ENCODE peak calls at places on chromosomes 6 and 20, in six cellular contexts. A, R, J, S, G and P are unnamed samples.

GRCh38 chr6:136880748-136881460 is 41.2 kb upstream of the SLC35D3 start:
- DNase-seq in A (no peak), R (no peak), J (no peak), S (no peak), G (no peak), P (no peak)

GRCh38 chr20:43669332-43669731 is 2.4 kb downstream of the MYBL2 start:
- DNase-seq in A (no peak), R (no peak), J (peak), S (no peak), G (no peak), P (no peak)

GRCh38 chr6:35292494-35292893 is 5.1 kb upstream of the DEF6 start:
- DNase-seq in A (no peak), R (no peak), J (no peak), S (no peak), G (no peak), P (peak)

GRCh38 chr6:54299542-54300269 is 8.5 kb upstream of the TINAG start:
- DNase-seq in A (no peak), R (no peak), J (no peak), S (no peak), G (no peak), P (no peak)

GRCh38 chr6:11143394-11144371 is 32.2 kb upstream of the ERVFRD-1 start:
- DNase-seq in A (peak), R (peak), J (peak), S (no peak), G (peak), P (peak)

GRCh38 chr20:56839222-56839621 is 210.1 kb downstream of the TFAP2C start:
- DNase-seq in A (no peak), R (no peak), J (no peak), S (no peak), G (no peak), P (no peak)

GRCh38 chr20:46062151-46062550 is 27.6 kb downstream of the NCOA5 start:
- DNase-seq in A (no peak), R (no peak), J (no peak), S (peak), G (no peak), P (no peak)

GRCh38 chr6:155352812-155353211 is 38.5 kb upstream of the TFB1M start:
- DNase-seq in A (no peak), R (no peak), J (no peak), S (no peak), G (no peak), P (no peak)

GRCh38 chr6:3372184-3372846 is 84.5 kb downstream of the SLC22A23 start:
- DNase-seq in A (no peak), R (no peak), J (no peak), S (peak), G (no peak), P (no peak)

GRCh38 chr20:53621482-53622246 is 28.0 kb upstream of the ZNF217 start:
- DNase-seq in A (no peak), R (peak), J (peak), S (no peak), G (peak), P (no peak)

GRCh38 chr6:134003542-134003951 is 48.9 kb downstream of the SLC2A12 start:
- DNase-seq in A (no peak), R (no peak), J (no peak), S (no peak), G (no peak), P (no peak)

GRCh38 chr6:3628143-3628840 is 123.2 kb downstream of the PXDC1 start:
- DNase-seq in A (no peak), R (no peak), J (no peak), S (no peak), G (no peak), P (peak)

GRCh38 chr6:38796850-38797249 is 81.7 kb downstream of the DNAH8 start:
- DNase-seq in A (no peak), R (no peak), J (no peak), S (peak), G (no peak), P (no peak)

GRCh38 chr6:145332001-145332400 is 403.3 kb downstream of the EPM2A start:
- DNase-seq in A (no peak), R (no peak), J (no peak), S (no peak), G (no peak), P (no peak)

GRCh38 chr6:49939993-49940498 is 23.9 kb downstream of the DEFB114 start:
- DNase-seq in A (no peak), R (no peak), J (no peak), S (no peak), G (no peak), P (no peak)

GRCh38 chr6:130132286-130132701 is 90.5 kb downstream of the SAMD3 start:
- DNase-seq in A (peak), R (no peak), J (no peak), S (no peak), G (no peak), P (no peak)

GRCh38 chr6:109330263-109330662 is 52.0 kb downstream of the CD164 start:
- DNase-seq in A (no peak), R (no peak), J (no peak), S (no peak), G (no peak), P (no peak)

GRCh38 chr6:157066781-157067491 is 256.4 kb downstream of the TMEM242 start:
- DNase-seq in A (no peak), R (no peak), J (peak), S (no peak), G (no peak), P (no peak)

GRCh38 chr20:51221791-51222408 is 199.0 kb upstream of the KCNG1 start:
- DNase-seq in A (no peak), R (no peak), J (peak), S (no peak), G (no peak), P (peak)

GRCh38 chr6:161453558-161453957 is 179.7 kb upstream of the AGPAT4 start:
- DNase-seq in A (no peak), R (no peak), J (no peak), S (no peak), G (no peak), P (no peak)

GRCh38 chr6:167031082-167031709 is 32.0 kb downstream of the CEP43 start:
- DNase-seq in A (no peak), R (no peak), J (no peak), S (no peak), G (no peak), P (no peak)

GRCh38 chr20:63060057-63060991 is 53.6 kb upstream of the BHLHE23 start:
- DNase-seq in A (no peak), R (peak), J (no peak), S (peak), G (no peak), P (peak)